ENCODE peak calls at places on chromosomes 6 and 20, in four cellular contexts. One of them, this sample, is unnamed.

GRCh38 chr6:93417421-93417996 is 1.9 kb downstream of the EPHA7 start:
- DNase-seq in heart left ventricle: peak
- DNase-seq in heart right ventricle: peak
- DNase-seq in tibial nerve: no peak
- DNase-seq in this sample: peak

GRCh38 chr6:3841711-3842565 is 7.2 kb upstream of the FAM50B start:
- DNase-seq in heart left ventricle: no peak
- DNase-seq in heart right ventricle: no peak
- DNase-seq in tibial nerve: no peak
- DNase-seq in this sample: peak

GRCh38 chr6:148251286-148251685 is 91.4 kb upstream of the SASH1 start:
- DNase-seq in heart right ventricle: no peak
- DNase-seq in tibial nerve: no peak
- DNase-seq in heart left ventricle: no peak
- DNase-seq in this sample: peak

GRCh38 chr20:33773412-33774089 is 37.6 kb upstream of the CHMP4B start:
- DNase-seq in heart left ventricle: no peak
- DNase-seq in tibial nerve: no peak
- DNase-seq in heart right ventricle: no peak
- DNase-seq in this sample: no peak

GRCh38 chr20:63750807-63751470 is 11.4 kb downstream of the SLC2A4RG start:
- DNase-seq in heart left ventricle: peak
- DNase-seq in heart right ventricle: no peak
- DNase-seq in tibial nerve: no peak
- DNase-seq in this sample: peak

GRCh38 chr6:73728548-73729205 is 32.7 kb downstream of the CD109 start:
- DNase-seq in heart left ventricle: no peak
- DNase-seq in tibial nerve: no peak
- DNase-seq in heart right ventricle: no peak
- DNase-seq in this sample: no peak

GRCh38 chr6:159464827-159465226 is 228.2 kb downstream of the SOD2 start:
- DNase-seq in tibial nerve: no peak
- DNase-seq in heart right ventricle: no peak
- DNase-seq in heart left ventricle: no peak
- DNase-seq in this sample: peak

GRCh38 chr6:35810831-35811698 is 5.9 kb downstream of the LHFPL5 start:
- DNase-seq in tibial nerve: no peak
- DNase-seq in heart left ventricle: no peak
- DNase-seq in heart right ventricle: no peak
- DNase-seq in this sample: peak

GRCh38 chr20:34863421-34863965 is 9.2 kb downstream of the GGT7 start:
- DNase-seq in tibial nerve: no peak
- DNase-seq in heart left ventricle: no peak
- DNase-seq in heart right ventricle: no peak
- DNase-seq in this sample: no peak

GRCh38 chr6:34359438-34360158 is 32.9 kb downstream of the NUDT3 start:
- DNase-seq in heart right ventricle: no peak
- DNase-seq in heart left ventricle: no peak
- DNase-seq in tibial nerve: no peak
- DNase-seq in this sample: no peak

GRCh38 chr20:34709836-34710567 is 5.9 kb downstream of the TP53INP2 start:
- DNase-seq in heart right ventricle: peak
- DNase-seq in heart left ventricle: peak
- DNase-seq in tibial nerve: no peak
- DNase-seq in this sample: peak

GRCh38 chr6:14664616-14665315 is 547.2 kb downstream of the CD83 start:
- DNase-seq in tibial nerve: no peak
- DNase-seq in heart right ventricle: no peak
- DNase-seq in heart left ventricle: no peak
- DNase-seq in this sample: peak

GRCh38 chr20:42572320-42573016 is 617.2 kb downstream of the PTPRT start:
- DNase-seq in tibial nerve: no peak
- DNase-seq in heart left ventricle: no peak
- DNase-seq in heart right ventricle: no peak
- DNase-seq in this sample: no peak

GRCh38 chr6:56293756-56294155 is 46.4 kb upstream of the COL21A1 start:
- DNase-seq in tibial nerve: no peak
- DNase-seq in heart right ventricle: no peak
- DNase-seq in heart left ventricle: no peak
- DNase-seq in this sample: no peak

GRCh38 chr20:50151034-50151743 is 2.3 kb downstream of the PEDS1 start:
- DNase-seq in tibial nerve: no peak
- DNase-seq in heart left ventricle: no peak
- DNase-seq in heart right ventricle: no peak
- DNase-seq in this sample: peak

GRCh38 chr6:152637422-152638047 is 373 bp upstream of the SYNE1 start:
- DNase-seq in heart left ventricle: no peak
- DNase-seq in heart right ventricle: no peak
- DNase-seq in tibial nerve: no peak
- DNase-seq in this sample: peak

GRCh38 chr6:123604067-123604466 is 32.7 kb downstream of the TRDN start:
- DNase-seq in heart left ventricle: no peak
- DNase-seq in tibial nerve: no peak
- DNase-seq in heart right ventricle: no peak
- DNase-seq in this sample: no peak

GRCh38 chr20:15875446-15875845 is 697.8 kb downstream of the KIF16B start:
- DNase-seq in heart right ventricle: no peak
- DNase-seq in tibial nerve: no peak
- DNase-seq in heart left ventricle: no peak
- DNase-seq in this sample: no peak

GRCh38 chr20:48601798-48602197 is 226.0 kb downstream of the PREX1 start:
- DNase-seq in heart right ventricle: no peak
- DNase-seq in tibial nerve: no peak
- DNase-seq in heart left ventricle: no peak
- DNase-seq in this sample: no peak

GRCh38 chr6:144566868-144567615 is 281.9 kb downstream of the UTRN start:
- DNase-seq in heart left ventricle: no peak
- DNase-seq in heart right ventricle: no peak
- DNase-seq in tibial nerve: no peak
- DNase-seq in this sample: no peak

GRCh38 chr6:56863366-56863765 is 91.5 kb upstream of the BEND6 start:
- DNase-seq in heart right ventricle: no peak
- DNase-seq in heart left ventricle: no peak
- DNase-seq in tibial nerve: no peak
- DNase-seq in this sample: no peak

GRCh38 chr20:36745234-36745926 is 510 bp downstream of the NDRG3 start:
- DNase-seq in heart left ventricle: peak
- DNase-seq in tibial nerve: no peak
- DNase-seq in heart right ventricle: peak
- DNase-seq in this sample: peak

GRCh38 chr6:56906752-56907151 is 48.2 kb upstream of the BEND6 start:
- DNase-seq in heart left ventricle: no peak
- DNase-seq in tibial nerve: no peak
- DNase-seq in heart right ventricle: no peak
- DNase-seq in this sample: no peak

GRCh38 chr6:32692019-32692418 is 25.6 kb upstream of the HLA-DQB1 start:
- DNase-seq in heart right ventricle: peak
- DNase-seq in tibial nerve: no peak
- DNase-seq in heart left ventricle: peak
- DNase-seq in this sample: no peak

GRCh38 chr6:31826793-31827285 is 699 bp upstream of the HSPA1B start:
- DNase-seq in tibial nerve: peak
- DNase-seq in heart right ventricle: peak
- DNase-seq in heart left ventricle: peak
- DNase-seq in this sample: peak

GRCh38 chr6:134442073-134442472 is 124.2 kb upstream of the SGK1 start:
- DNase-seq in tibial nerve: no peak
- DNase-seq in heart right ventricle: no peak
- DNase-seq in heart left ventricle: no peak
- DNase-seq in this sample: no peak

GRCh38 chr6:28771401-28772267 is 152.2 kb downstream of the TRIM27 start:
- DNase-seq in heart right ventricle: no peak
- DNase-seq in tibial nerve: no peak
- DNase-seq in heart left ventricle: no peak
- DNase-seq in this sample: no peak

GRCh38 chr20:64092258-64093012 is 8.2 kb upstream of the LKAAEAR1 start:
- DNase-seq in tibial nerve: no peak
- DNase-seq in heart right ventricle: no peak
- DNase-seq in heart left ventricle: no peak
- DNase-seq in this sample: no peak

GRCh38 chr6:151858294-151858693 is 50.8 kb downstream of the ESR1 start:
- DNase-seq in heart left ventricle: no peak
- DNase-seq in tibial nerve: no peak
- DNase-seq in heart right ventricle: no peak
- DNase-seq in this sample: no peak

GRCh38 chr6:126804255-126805064 is 314.0 kb upstream of the RSPO3 start:
- DNase-seq in tibial nerve: peak
- DNase-seq in heart left ventricle: no peak
- DNase-seq in heart right ventricle: peak
- DNase-seq in this sample: no peak

GRCh38 chr20:55166063-55166462 is 690.7 kb downstream of the DOK5 start:
- DNase-seq in heart right ventricle: no peak
- DNase-seq in tibial nerve: no peak
- DNase-seq in heart left ventricle: no peak
- DNase-seq in this sample: no peak

GRCh38 chr6:297571-298232 is 5.4 kb downstream of the DUSP22 start:
- DNase-seq in heart left ventricle: no peak
- DNase-seq in heart right ventricle: no peak
- DNase-seq in tibial nerve: no peak
- DNase-seq in this sample: no peak

GRCh38 chr20:680638-681037 is 5.0 kb upstream of the SCRT2 start:
- DNase-seq in heart right ventricle: no peak
- DNase-seq in tibial nerve: no peak
- DNase-seq in heart left ventricle: no peak
- DNase-seq in this sample: peak

GRCh38 chr6:71080151-71080550 is 123.3 kb upstream of the B3GAT2 start:
- DNase-seq in heart left ventricle: no peak
- DNase-seq in tibial nerve: no peak
- DNase-seq in heart right ventricle: no peak
- DNase-seq in this sample: no peak

DNA sequence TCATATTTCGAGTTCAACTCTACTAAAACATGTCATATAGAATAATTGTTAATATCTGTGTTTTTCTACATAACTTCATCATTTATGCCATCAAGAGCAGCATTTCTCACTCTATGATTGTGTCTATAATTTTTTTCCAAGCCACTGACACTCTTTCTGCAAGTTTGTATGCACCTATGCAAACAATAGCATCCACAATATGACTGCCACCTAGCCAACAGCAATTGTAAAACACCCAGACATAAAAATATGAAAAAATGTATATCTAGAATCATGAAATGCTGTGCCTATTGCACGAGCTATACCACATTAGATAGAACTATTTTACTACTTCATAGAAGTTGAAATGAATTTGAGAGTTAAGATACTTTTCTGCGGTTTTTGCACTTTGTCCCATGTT is 286.5 kb upstream of the MARCKS start:
- DNase-seq in tibial nerve: no peak
- DNase-seq in heart left ventricle: no peak
- DNase-seq in heart right ventricle: no peak
- DNase-seq in this sample: no peak
- TF ChIP-seq CTCF in tibial nerve: no peak
- TF ChIP-seq CTCF in heart left ventricle: no peak
- TF ChIP-seq CTCF in heart right ventricle: no peak
- TF ChIP-seq CTCF in this sample: peak

DNA sequence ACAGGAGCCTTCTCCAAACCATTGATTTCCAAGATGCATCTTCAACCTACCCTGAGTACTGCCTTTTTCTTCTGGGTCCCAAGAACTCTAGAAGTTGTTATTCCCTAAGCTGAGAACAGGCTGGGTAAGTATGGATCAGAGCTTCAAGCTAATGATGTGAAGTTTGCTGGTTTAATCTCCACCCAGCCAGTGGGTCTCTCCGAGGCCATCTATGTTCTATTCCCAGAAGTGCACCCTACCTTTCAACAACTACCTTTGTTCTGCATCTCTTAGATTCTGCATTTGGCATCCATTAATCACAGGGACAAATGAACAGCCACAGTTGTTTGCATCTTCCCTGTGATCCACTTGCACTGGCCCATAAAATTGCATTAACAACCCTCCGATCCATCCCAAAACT is 246.2 kb downstream of the HIVEP2 start:
- DNase-seq in tibial nerve: no peak
- DNase-seq in heart left ventricle: no peak
- DNase-seq in heart right ventricle: no peak
- DNase-seq in this sample: no peak
- TF ChIP-seq CTCF in tibial nerve: no peak
- TF ChIP-seq CTCF in heart left ventricle: no peak
- TF ChIP-seq CTCF in heart right ventricle: no peak
- TF ChIP-seq CTCF in this sample: no peak

GRCh38 chr6:41787219-41787917 is at the start of gene TOMM6:
- DNase-seq in heart right ventricle: peak
- DNase-seq in tibial nerve: peak
- DNase-seq in heart left ventricle: peak
- DNase-seq in this sample: peak
- TF ChIP-seq CTCF in heart right ventricle: peak
- TF ChIP-seq CTCF in tibial nerve: peak
- TF ChIP-seq CTCF in heart left ventricle: peak
- TF ChIP-seq CTCF in this sample: peak

GRCh38 chr6:1689141-1689540 is 79.4 kb downstream of the FOXC1 start:
- DNase-seq in heart right ventricle: no peak
- DNase-seq in tibial nerve: no peak
- DNase-seq in heart left ventricle: no peak
- DNase-seq in this sample: peak
- TF ChIP-seq CTCF in heart right ventricle: no peak
- TF ChIP-seq CTCF in tibial nerve: no peak
- TF ChIP-seq CTCF in heart left ventricle: no peak
- TF ChIP-seq CTCF in this sample: no peak

GRCh38 chr20:44717986-44718385 is 2.8 kb downstream of the CCN5 start:
- DNase-seq in heart left ventricle: no peak
- DNase-seq in tibial nerve: no peak
- DNase-seq in heart right ventricle: no peak
- DNase-seq in this sample: peak
- TF ChIP-seq CTCF in heart left ventricle: peak
- TF ChIP-seq CTCF in tibial nerve: peak
- TF ChIP-seq CTCF in heart right ventricle: peak
- TF ChIP-seq CTCF in this sample: peak

DNA sequence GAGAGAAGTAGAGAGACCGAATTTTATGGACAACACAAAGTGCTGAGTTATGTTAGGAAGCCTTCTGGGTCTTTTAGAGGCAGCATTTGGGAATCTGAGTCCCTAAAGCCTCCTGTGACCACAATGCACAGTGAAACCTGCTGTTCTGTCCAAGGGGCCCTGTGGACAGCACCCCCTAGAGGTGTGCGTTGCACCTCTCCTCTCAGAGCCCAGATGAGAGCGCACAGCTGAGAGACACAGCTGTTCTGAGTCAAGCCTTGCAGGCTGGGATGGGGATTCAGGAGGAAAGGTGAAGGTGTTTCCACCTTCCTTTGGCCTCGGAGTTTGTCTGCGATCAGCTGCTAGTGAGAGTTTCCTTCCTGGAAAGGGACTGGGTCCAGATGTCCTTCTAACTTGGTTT is 13.0 kb downstream of the PCK1 start:
- DNase-seq in tibial nerve: no peak
- DNase-seq in heart left ventricle: no peak
- DNase-seq in heart right ventricle: no peak
- DNase-seq in this sample: peak
- TF ChIP-seq CTCF in tibial nerve: no peak
- TF ChIP-seq CTCF in heart left ventricle: no peak
- TF ChIP-seq CTCF in heart right ventricle: no peak
- TF ChIP-seq CTCF in this sample: peak